ENCODE peak calls at places on chromosomes 16 and 17, in seven cellular contexts. E is lung; S is fibroblast of the conjunctiva; Y is posterior cingulate gyrus; Q is M059J; Z is Calu3; I is central memory CD4-positive, alpha-beta T cell. D is an unnamed sample.

GRCh38 chr17:75020331-75021110 is 8.1 kb downstream of the MRPL58 start:
- DNase-seq in Y (no peak), Z (no peak), E (no peak), I (no peak), Q (no peak), S (no peak), D (peak)

GRCh38 chr16:86455116-86455515 is 55.2 kb upstream of the FOXF1 start:
- DNase-seq in Y (no peak), I (no peak), S (peak), Q (peak), Z (no peak), E (no peak), D (no peak)

GRCh38 chr17:13025264-13025627 is 7.4 kb upstream of the ELAC2 start:
- DNase-seq in Q (no peak), I (no peak), Z (no peak), Y (no peak), S (no peak), E (no peak), D (no peak)

GRCh38 chr16:64137976-64138375 is 983.9 kb downstream of the CDH11 start:
- DNase-seq in Z (no peak), S (no peak), I (no peak), E (no peak), Q (no peak), Y (no peak), D (no peak)

GRCh38 chr17:58329035-58329807 is 626 bp upstream of the TSPOAP1 start:
- DNase-seq in I (peak), E (peak), S (no peak), Z (no peak), Y (no peak), Q (no peak), D (no peak)

GRCh38 chr17:21166599-21167265 is 40.0 kb downstream of the DHRS7B start:
- DNase-seq in I (no peak), E (no peak), Q (no peak), S (peak), Y (no peak), Z (no peak), D (no peak)

GRCh38 chr16:17467923-17468540 is 2.7 kb downstream of the XYLT1 start:
- DNase-seq in Z (peak), S (peak), Q (peak), E (no peak), I (no peak), Y (peak), D (peak)

GRCh38 chr17:81261096-81261495 is 22.0 kb downstream of the NDUFAF8 start:
- DNase-seq in Q (no peak), E (no peak), S (no peak), I (no peak), Y (no peak), Z (no peak), D (no peak)

GRCh38 chr17:68972119-68972704 is 17.0 kb upstream of the ABCA8 start:
- DNase-seq in Z (peak), S (peak), Q (peak), E (no peak), I (no peak), Y (no peak), D (no peak)

GRCh38 chr17:56540791-56541190 is 52.7 kb upstream of the NOG start:
- DNase-seq in S (no peak), Q (peak), I (no peak), E (no peak), Y (no peak), Z (no peak), D (no peak)

GRCh38 chr16:56041556-56042140 is 149.6 kb upstream of the GNAO1 start:
- DNase-seq in E (no peak), Z (peak), Y (no peak), S (no peak), Q (peak), I (peak), D (no peak)

GRCh38 chr17:39923836-39924690 is 3.3 kb downstream of the ORMDL3 start:
- DNase-seq in Q (peak), Z (peak), E (no peak), Y (no peak), S (no peak), I (no peak), D (no peak)

GRCh38 chr17:47847341-47848197 is 3.4 kb downstream of the SP6 start:
- DNase-seq in I (no peak), E (no peak), Z (no peak), S (no peak), Y (no peak), Q (no peak), D (no peak)

GRCh38 chr17:60224064-60224463 is 74.3 kb downstream of the CA4 start:
- DNase-seq in S (no peak), Y (no peak), Q (no peak), E (no peak), I (no peak), Z (no peak), D (no peak)

GRCh38 chr17:64938925-64939474 is 19.7 kb upstream of the LRRC37A3 start:
- DNase-seq in Z (peak), Q (no peak), Y (no peak), E (peak), S (no peak), I (no peak), D (no peak)

GRCh38 chr17:11598274-11599221 is at the start of gene DNAH9:
- DNase-seq in E (peak), S (peak), Y (peak), I (no peak), Z (peak), Q (peak), D (peak)

GRCh38 chr17:77381731-77382130 is 241.0 kb downstream of the SEC14L1 start:
- DNase-seq in Q (no peak), Z (no peak), Y (no peak), E (no peak), I (no peak), S (no peak), D (no peak)

GRCh38 chr17:60079401-60079861 is 710 bp upstream of the HEATR6 start:
- DNase-seq in E (no peak), Y (no peak), S (no peak), Z (no peak), Q (peak), I (no peak), D (no peak)

GRCh38 chr17:66847704-66848103 is 12.8 kb downstream of the CACNG5 start:
- DNase-seq in S (no peak), Y (no peak), E (no peak), Z (no peak), I (no peak), Q (no peak), D (no peak)

GRCh38 chr17:74677558-74678466 is 34.9 kb downstream of the CD300LF start:
- DNase-seq in E (peak), Q (peak), Z (no peak), Y (no peak), I (no peak), S (no peak), D (no peak)

GRCh38 chr16:75919664-75920063 is 193.4 kb upstream of the CPHXL start:
- DNase-seq in Q (no peak), S (peak), Z (no peak), E (no peak), I (no peak), Y (no peak), D (no peak)

GRCh38 chr17:74770498-74771318 is 5.4 kb downstream of the NAT9 start:
- DNase-seq in S (peak), Q (peak), I (peak), Z (peak), E (peak), Y (peak), D (peak)

GRCh38 chr17:3974980-3975379 is 10.7 kb upstream of the ATP2A3 start:
- DNase-seq in Z (no peak), S (no peak), I (no peak), Q (no peak), E (no peak), Y (no peak), D (no peak)

GRCh38 chr16:21263640-21264211 is 14.4 kb downstream of the CRYM start:
- DNase-seq in Z (peak), Y (no peak), E (no peak), S (peak), Q (no peak), I (no peak), D (peak)

GRCh38 chr16:84225571-84225970 is 14.2 kb downstream of the KCNG4 start:
- DNase-seq in Y (no peak), S (no peak), I (no peak), Z (no peak), Q (no peak), E (no peak), D (no peak)

GRCh38 chr17:36468903-36469635 is 17.4 kb upstream of the ZNHIT3 start:
- DNase-seq in S (no peak), Q (no peak), E (no peak), Y (no peak), I (no peak), Z (no peak), D (no peak)

GRCh38 chr17:19269102-19269501 is 31.9 kb downstream of the EPN2 start:
- DNase-seq in Q (no peak), S (no peak), Y (no peak), Z (no peak), I (no peak), E (no peak), D (peak)

GRCh38 chr17:5354886-5355415 is 64.5 kb downstream of the NUP88 start:
- DNase-seq in Q (no peak), Z (no peak), E (no peak), S (no peak), Y (no peak), I (no peak), D (no peak)

GRCh38 chr16:86243123-86243473 is 267.2 kb upstream of the FOXF1 start:
- DNase-seq in S (no peak), Y (no peak), E (no peak), Z (no peak), Q (no peak), I (no peak), D (no peak)

GRCh38 chr16:49462989-49463371 is 89.4 kb downstream of the C16orf78 start:
- DNase-seq in Y (no peak), Z (no peak), Q (no peak), E (no peak), S (no peak), I (no peak), D (no peak)

GRCh38 chr17:80261159-80261894 is 675 bp downstream of the RNF213 start:
- DNase-seq in Y (peak), I (peak), E (peak), Z (peak), Q (peak), S (peak), D (peak)

GRCh38 chr16:31529398-31530312 is 2.0 kb downstream of the AHSP start:
- DNase-seq in Y (no peak), I (no peak), E (no peak), S (no peak), Z (no peak), Q (no peak), D (no peak)

GRCh38 chr16:2584742-2585650 is 47.2 kb downstream of the PDPK1 start:
- DNase-seq in I (no peak), Z (no peak), S (no peak), Y (no peak), Q (no peak), E (no peak), D (no peak)

GRCh38 chr17:77885678-77886386 is 72.7 kb upstream of the TNRC6C start:
- DNase-seq in Q (no peak), S (no peak), E (no peak), Z (no peak), Y (no peak), I (no peak), D (no peak)